ENCODE peak calls at places on chromosomes 6 and 20, in seven cellular contexts. One of them, this sample, is unnamed.

GRCh38 chr20:25015986-25016385 is 23.4 kb upstream of the APMAP start:
- DNase-seq in Panc1: no peak
- DNase-seq in pancreas: peak; percentile 15
- DNase-seq in HCT116: no peak
- DNase-seq in PC-9: no peak
- DNase-seq in HepG2: no peak
- DNase-seq in cardiac muscle cell: no peak
- DNase-seq in this sample: no peak

GRCh38 chr6:4606016-4606415 is 170.2 kb upstream of the CDYL start:
- DNase-seq in Panc1: no peak
- DNase-seq in cardiac muscle cell: no peak
- DNase-seq in HCT116: no peak
- DNase-seq in PC-9: no peak
- DNase-seq in pancreas: no peak
- DNase-seq in HepG2: no peak
- DNase-seq in this sample: no peak

GRCh38 chr6:6655805-6656251 is 67.3 kb downstream of the LY86 start:
- DNase-seq in HepG2: no peak
- DNase-seq in cardiac muscle cell: no peak
- DNase-seq in PC-9: no peak
- DNase-seq in pancreas: no peak
- DNase-seq in HCT116: no peak
- DNase-seq in Panc1: no peak
- DNase-seq in this sample: no peak

GRCh38 chr6:15435468-15435867 is 189.6 kb downstream of the JARID2 start:
- DNase-seq in PC-9: no peak
- DNase-seq in cardiac muscle cell: no peak
- DNase-seq in HCT116: no peak
- DNase-seq in pancreas: no peak
- DNase-seq in Panc1: no peak
- DNase-seq in HepG2: no peak
- DNase-seq in this sample: no peak

GRCh38 chr6:154169193-154169847 is 130.3 kb downstream of the OPRM1 start:
- DNase-seq in HepG2: no peak
- DNase-seq in pancreas: no peak
- DNase-seq in cardiac muscle cell: peak; percentile 20
- DNase-seq in PC-9: no peak
- DNase-seq in HCT116: no peak
- DNase-seq in Panc1: no peak
- DNase-seq in this sample: no peak

GRCh38 chr6:25601797-25602679 is 50.0 kb upstream of the SCGN start:
- DNase-seq in PC-9: no peak
- DNase-seq in HepG2: peak; percentile 60
- DNase-seq in HCT116: peak; percentile 28
- DNase-seq in Panc1: peak; percentile 15
- DNase-seq in cardiac muscle cell: peak; percentile 80
- DNase-seq in pancreas: no peak
- DNase-seq in this sample: no peak

GRCh38 chr6:69289689-69290088 is 507.1 kb downstream of the LMBRD1 start:
- DNase-seq in PC-9: no peak
- DNase-seq in HCT116: no peak
- DNase-seq in cardiac muscle cell: no peak
- DNase-seq in HepG2: no peak
- DNase-seq in pancreas: no peak
- DNase-seq in Panc1: no peak
- DNase-seq in this sample: no peak

GRCh38 chr6:157224957-157225574 is 98.3 kb downstream of the TMEM242 start:
- DNase-seq in HepG2: no peak
- DNase-seq in PC-9: no peak
- DNase-seq in pancreas: no peak
- DNase-seq in Panc1: no peak
- DNase-seq in HCT116: no peak
- DNase-seq in cardiac muscle cell: no peak
- DNase-seq in this sample: no peak

GRCh38 chr20:40706977-40707582 is 18.0 kb upstream of the MAFB start:
- DNase-seq in PC-9: no peak
- DNase-seq in pancreas: no peak
- DNase-seq in Panc1: no peak
- DNase-seq in cardiac muscle cell: no peak
- DNase-seq in HCT116: peak; percentile 33
- DNase-seq in HepG2: peak; percentile 91
- DNase-seq in this sample: no peak

GRCh38 chr6:157225575-157225995 is 97.7 kb downstream of the TMEM242 start:
- DNase-seq in PC-9: no peak
- DNase-seq in HCT116: no peak
- DNase-seq in pancreas: no peak
- DNase-seq in Panc1: no peak
- DNase-seq in cardiac muscle cell: peak; percentile 35
- DNase-seq in HepG2: no peak
- DNase-seq in this sample: no peak

GRCh38 chr20:61252601-61253263 is 671 bp downstream of the CDH4 start:
- DNase-seq in pancreas: no peak
- DNase-seq in Panc1: no peak
- DNase-seq in cardiac muscle cell: peak; percentile 35
- DNase-seq in HCT116: no peak
- DNase-seq in PC-9: no peak
- DNase-seq in HepG2: no peak
- DNase-seq in this sample: no peak

GRCh38 chr6:27144740-27145079 is 102.8 kb upstream of the PRSS16 start:
- DNase-seq in cardiac muscle cell: no peak
- DNase-seq in HCT116: no peak
- DNase-seq in Panc1: no peak
- DNase-seq in pancreas: no peak
- DNase-seq in HepG2: no peak
- DNase-seq in PC-9: no peak
- DNase-seq in this sample: no peak

DNA sequence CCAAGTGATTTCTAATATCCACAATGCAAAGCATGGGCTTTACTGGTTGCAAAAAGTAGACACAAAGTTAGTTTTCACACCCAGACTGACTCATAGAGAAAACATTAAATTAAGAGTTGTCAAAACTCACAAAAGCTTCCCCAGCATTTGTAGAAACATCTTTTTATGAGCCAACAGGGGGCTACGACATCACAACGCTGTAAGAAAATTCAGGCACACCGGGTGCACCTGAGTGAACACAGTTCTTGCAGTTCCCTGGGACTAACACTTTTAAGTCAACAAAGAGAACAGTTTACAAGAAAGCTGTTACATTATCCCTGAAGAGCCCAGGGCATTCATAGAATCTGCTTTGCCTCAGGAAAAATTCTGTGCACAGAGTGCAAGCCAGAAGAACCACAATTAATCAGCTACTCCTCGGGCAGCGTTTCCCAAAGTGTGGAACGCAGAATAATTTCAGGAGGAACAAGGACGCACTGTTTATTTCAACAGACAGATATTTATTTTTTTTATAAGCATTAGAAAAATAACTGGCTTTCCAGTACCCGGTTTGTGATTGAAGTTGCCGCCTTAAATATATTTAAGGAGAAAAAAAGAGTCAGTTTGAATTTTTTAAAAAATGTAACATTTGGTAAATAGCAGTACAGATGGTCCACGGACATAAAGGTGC is 1.2 kb downstream of the NCOA5 start:
- DNase-seq in cardiac muscle cell: peak; percentile 34
- DNase-seq in PC-9: peak; percentile 7
- DNase-seq in Panc1: no peak
- DNase-seq in pancreas: no peak
- DNase-seq in HepG2: peak; percentile 63
- DNase-seq in HCT116: no peak
- DNase-seq in this sample: no peak
- TF ChIP-seq CTCF in cardiac muscle cell: no peak
- TF ChIP-seq CTCF in PC-9: peak; percentile 19
- TF ChIP-seq CTCF in Panc1: no peak
- TF ChIP-seq CTCF in pancreas: no peak
- TF ChIP-seq CTCF in HepG2: no peak
- TF ChIP-seq CTCF in HCT116: no peak
- TF ChIP-seq CTCF in this sample: no peak

GRCh38 chr6:168736039-168736438 is 295.1 kb downstream of the SMOC2 start:
- DNase-seq in HepG2: no peak
- DNase-seq in Panc1: no peak
- DNase-seq in cardiac muscle cell: no peak
- DNase-seq in HCT116: no peak
- DNase-seq in PC-9: no peak
- DNase-seq in pancreas: no peak
- DNase-seq in this sample: no peak
- TF ChIP-seq CTCF in HepG2: no peak
- TF ChIP-seq CTCF in Panc1: no peak
- TF ChIP-seq CTCF in cardiac muscle cell: no peak
- TF ChIP-seq CTCF in HCT116: no peak
- TF ChIP-seq CTCF in PC-9: no peak
- TF ChIP-seq CTCF in pancreas: no peak
- TF ChIP-seq CTCF in this sample: no peak

GRCh38 chr6:118263929-118264486 is 284.1 kb upstream of the PLN start:
- DNase-seq in HCT116: peak; percentile 15
- DNase-seq in PC-9: no peak
- DNase-seq in HepG2: peak; percentile 30
- DNase-seq in cardiac muscle cell: peak; percentile 58
- DNase-seq in pancreas: no peak
- DNase-seq in Panc1: no peak
- DNase-seq in this sample: peak; percentile 50
- TF ChIP-seq CTCF in HCT116: peak; percentile 43
- TF ChIP-seq CTCF in PC-9: peak; percentile 50
- TF ChIP-seq CTCF in HepG2: peak; percentile 44
- TF ChIP-seq CTCF in cardiac muscle cell: peak; percentile 43
- TF ChIP-seq CTCF in pancreas: no peak
- TF ChIP-seq CTCF in Panc1: peak; percentile 65
- TF ChIP-seq CTCF in this sample: no peak

GRCh38 chr6:12635813-12636212 is 80.8 kb upstream of the PHACTR1 start:
- DNase-seq in HepG2: no peak
- DNase-seq in Panc1: no peak
- DNase-seq in cardiac muscle cell: peak; percentile 67
- DNase-seq in pancreas: no peak
- DNase-seq in PC-9: no peak
- DNase-seq in HCT116: no peak
- DNase-seq in this sample: no peak

GRCh38 chr6:12635375-12635774 is 81.2 kb upstream of the PHACTR1 start:
- DNase-seq in HepG2: no peak
- DNase-seq in PC-9: no peak
- DNase-seq in Panc1: no peak
- DNase-seq in pancreas: no peak
- DNase-seq in cardiac muscle cell: no peak
- DNase-seq in HCT116: no peak
- DNase-seq in this sample: no peak

GRCh38 chr6:12640438-12640837 is 76.1 kb upstream of the PHACTR1 start:
- DNase-seq in pancreas: no peak
- DNase-seq in HCT116: no peak
- DNase-seq in HepG2: no peak
- DNase-seq in cardiac muscle cell: no peak
- DNase-seq in Panc1: no peak
- DNase-seq in PC-9: no peak
- DNase-seq in this sample: no peak

GRCh38 chr6:12637960-12638641 is 78.5 kb upstream of the PHACTR1 start:
- DNase-seq in pancreas: peak; percentile 57
- DNase-seq in HCT116: peak; percentile 69
- DNase-seq in HepG2: peak; percentile 48
- DNase-seq in Panc1: peak; percentile 24
- DNase-seq in cardiac muscle cell: peak; percentile 85
- DNase-seq in PC-9: peak; percentile 36
- DNase-seq in this sample: peak; percentile 57

DNA sequence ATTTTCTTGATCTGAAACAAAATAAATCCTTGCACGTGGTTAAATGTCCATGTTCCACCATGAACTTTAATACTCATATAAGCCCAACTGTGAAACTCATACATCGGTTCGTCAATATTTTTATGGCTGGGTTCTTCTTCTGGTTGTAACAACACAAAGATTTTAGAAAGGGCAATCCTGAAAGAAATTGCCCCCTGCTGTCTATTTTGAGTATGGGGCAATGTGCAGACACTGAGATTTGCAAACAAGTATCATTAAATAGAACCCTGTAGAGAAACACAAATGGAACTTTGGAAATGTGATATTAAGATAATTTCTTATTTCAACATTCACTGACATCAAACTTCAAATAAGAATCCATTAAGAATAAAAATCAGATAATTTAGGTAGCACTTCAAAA is 80.2 kb upstream of the PHACTR1 start:
- DNase-seq in HepG2: no peak
- DNase-seq in pancreas: no peak
- DNase-seq in PC-9: no peak
- DNase-seq in HCT116: no peak
- DNase-seq in Panc1: no peak
- DNase-seq in cardiac muscle cell: peak; percentile 16
- DNase-seq in this sample: no peak
- TF ChIP-seq CTCF in HepG2: no peak
- TF ChIP-seq CTCF in pancreas: no peak
- TF ChIP-seq CTCF in PC-9: peak; percentile 42
- TF ChIP-seq CTCF in HCT116: peak; percentile 43
- TF ChIP-seq CTCF in Panc1: peak; percentile 18
- TF ChIP-seq CTCF in cardiac muscle cell: peak; percentile 22
- TF ChIP-seq CTCF in this sample: no peak

GRCh38 chr6:145276746-145277145 is 458.6 kb downstream of the EPM2A start:
- DNase-seq in pancreas: no peak
- DNase-seq in cardiac muscle cell: no peak
- DNase-seq in Panc1: no peak
- DNase-seq in HCT116: no peak
- DNase-seq in PC-9: no peak
- DNase-seq in HepG2: no peak
- DNase-seq in this sample: no peak

GRCh38 chr6:145275787-145276186 is 459.5 kb downstream of the EPM2A start:
- DNase-seq in Panc1: no peak
- DNase-seq in HCT116: no peak
- DNase-seq in PC-9: no peak
- DNase-seq in HepG2: peak; percentile 55
- DNase-seq in pancreas: no peak
- DNase-seq in cardiac muscle cell: no peak
- DNase-seq in this sample: no peak

GRCh38 chr6:145277358-145278097 is 457.8 kb downstream of the EPM2A start:
- DNase-seq in HepG2: no peak
- DNase-seq in HCT116: no peak
- DNase-seq in pancreas: no peak
- DNase-seq in PC-9: no peak
- DNase-seq in cardiac muscle cell: no peak
- DNase-seq in Panc1: no peak
- DNase-seq in this sample: no peak

GRCh38 chr6:145275019-145275418 is 460.3 kb downstream of the EPM2A start:
- DNase-seq in HepG2: no peak
- DNase-seq in Panc1: no peak
- DNase-seq in cardiac muscle cell: no peak
- DNase-seq in PC-9: no peak
- DNase-seq in pancreas: no peak
- DNase-seq in HCT116: no peak
- DNase-seq in this sample: no peak

DNA sequence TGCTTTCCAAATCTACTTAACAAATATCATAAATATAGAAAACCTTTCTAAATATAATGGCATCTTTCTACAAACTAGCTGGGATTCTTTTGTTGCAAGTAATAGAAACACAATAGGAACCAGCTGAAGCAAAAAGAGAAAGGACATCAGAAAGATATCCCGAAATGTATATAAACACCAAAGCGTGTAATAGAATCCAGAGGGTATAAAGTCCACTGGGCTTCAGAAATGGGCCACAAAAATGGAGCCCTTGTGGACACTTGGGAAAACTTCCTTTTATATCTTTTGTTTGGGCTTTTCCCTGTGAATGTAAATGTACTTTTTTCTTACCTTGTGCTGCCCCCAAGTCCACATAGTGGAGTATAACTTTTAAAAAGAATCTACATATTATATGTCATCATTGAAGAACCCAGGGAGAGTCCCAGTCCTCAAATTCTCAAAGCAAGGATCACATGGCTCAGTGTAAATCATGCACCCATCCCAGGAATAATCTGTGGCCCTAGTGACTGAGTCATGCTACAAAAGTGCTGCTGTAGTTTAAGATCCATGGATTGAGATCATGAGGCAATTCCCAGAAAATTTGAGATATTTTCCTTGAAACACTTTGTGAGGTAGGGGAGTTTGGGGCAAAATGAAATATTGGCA is 457.0 kb downstream of the EPM2A start:
- DNase-seq in Panc1: no peak
- DNase-seq in HCT116: no peak
- DNase-seq in cardiac muscle cell: peak; percentile 8
- DNase-seq in pancreas: no peak
- DNase-seq in PC-9: no peak
- DNase-seq in HepG2: peak; percentile 82
- DNase-seq in this sample: no peak
- TF ChIP-seq CTCF in Panc1: no peak
- TF ChIP-seq CTCF in HCT116: no peak
- TF ChIP-seq CTCF in cardiac muscle cell: no peak
- TF ChIP-seq CTCF in pancreas: no peak
- TF ChIP-seq CTCF in PC-9: no peak
- TF ChIP-seq CTCF in HepG2: peak; percentile 21
- TF ChIP-seq CTCF in this sample: no peak